ENCODE peak calls at places on chromosomes 2 and 18, in eight cellular contexts. X, G, Z, I, W, N, P and V are unnamed samples.

GRCh38 chr2:98027535-98027934 is 31.8 kb upstream of the TMEM131 start:
- DNase-seq in X (peak), G (no peak), Z (no peak), I (no peak), W (no peak), N (no peak), P (no peak), V (no peak)

GRCh38 chr18:12038082-12038660 is 55.5 kb upstream of the ANKRD62 start:
- DNase-seq in X (peak), G (no peak), Z (peak), I (no peak), W (no peak), N (no peak), P (no peak), V (no peak)

GRCh38 chr18:70454705-70455322 is 166.0 kb downstream of the SOCS6 start:
- DNase-seq in X (peak), G (no peak), Z (peak), I (no peak), W (peak), N (peak), P (peak), V (peak)

GRCh38 chr2:236949089-236949935 is 136.4 kb upstream of the COPS8 start:
- DNase-seq in X (no peak), G (no peak), Z (no peak), I (no peak), W (no peak), N (peak), P (no peak), V (no peak)

GRCh38 chr2:239529313-239530015 is 128.6 kb upstream of the HDAC4 start:
- DNase-seq in X (no peak), G (no peak), Z (no peak), I (no peak), W (no peak), N (no peak), P (no peak), V (no peak)

GRCh38 chr2:182943339-182943738 is 76.9 kb upstream of the FRZB start:
- DNase-seq in X (no peak), G (no peak), Z (no peak), I (no peak), W (no peak), N (no peak), P (no peak), V (no peak)

GRCh38 chr2:146128216-146128615 is 1608.3 kb upstream of the ZEB2 start:
- DNase-seq in X (no peak), G (no peak), Z (no peak), I (no peak), W (no peak), N (no peak), P (no peak), V (no peak)

GRCh38 chr2:29260151-29260772 is 145.0 kb downstream of the CLIP4 start:
- DNase-seq in X (no peak), G (no peak), Z (no peak), I (peak), W (no peak), N (no peak), P (peak), V (no peak)

GRCh38 chr2:156430978-156431358 is 5.2 kb upstream of the GPD2 start:
- DNase-seq in X (peak), G (no peak), Z (no peak), I (no peak), W (no peak), N (no peak), P (peak), V (no peak)

GRCh38 chr18:75244914-75245313 is 34.3 kb downstream of the TSHZ1 start:
- DNase-seq in X (no peak), G (no peak), Z (no peak), I (no peak), W (no peak), N (no peak), P (no peak), V (no peak)

GRCh38 chr2:209661286-209661685 is 110.3 kb upstream of the UNC80 start:
- DNase-seq in X (no peak), G (no peak), Z (no peak), I (no peak), W (no peak), N (no peak), P (no peak), V (peak)

GRCh38 chr2:158305501-158305900 is 151.1 kb downstream of the CCDC148 start:
- DNase-seq in X (no peak), G (no peak), Z (no peak), I (no peak), W (no peak), N (no peak), P (peak), V (no peak)

GRCh38 chr2:237766334-237766733 is 32.2 kb upstream of the RBM44 start:
- DNase-seq in X (no peak), G (no peak), Z (no peak), I (peak), W (no peak), N (no peak), P (peak), V (no peak)

GRCh38 chr2:213021971-213022899 is 129.2 kb downstream of the IKZF2 start:
- DNase-seq in X (peak), G (no peak), Z (peak), I (no peak), W (no peak), N (no peak), P (peak), V (no peak)

GRCh38 chr18:22207022-22207758 is 37.8 kb downstream of the GATA6 start:
- DNase-seq in X (no peak), G (no peak), Z (no peak), I (no peak), W (peak), N (no peak), P (peak), V (no peak)

GRCh38 chr2:200380139-200380561 is 73.7 kb downstream of the SPATS2L start:
- DNase-seq in X (no peak), G (no peak), Z (no peak), I (no peak), W (no peak), N (no peak), P (no peak), V (no peak)